ENCODE peak calls at places on chromosomes 3 and 15, in eight cellular contexts. X, M, R, W, L, F, U and E are unnamed samples.

GRCh38 chr15:90638241-90638691 is 78.9 kb upstream of the BLM start:
- DNase-seq in F (no peak), R (no peak), X (no peak), L (no peak), W (no peak), M (no peak), U (no peak), E (peak; percentile 63)

GRCh38 chr3:170488802-170489201 is 70.1 kb downstream of the CLDN11 start:
- DNase-seq in F (no peak), M (no peak), R (peak; percentile 89), U (no peak), X (no peak), W (no peak), L (no peak), E (no peak)

GRCh38 chr3:192819001-192819569 is 91.7 kb upstream of the FGF12 start:
- DNase-seq in R (peak; percentile 89), W (no peak), F (no peak), X (no peak), U (no peak), L (no peak), M (peak; percentile 43), E (no peak)

GRCh38 chr3:55461896-55462295 is 25.2 kb downstream of the WNT5A start:
- DNase-seq in U (no peak), W (no peak), X (no peak), M (no peak), F (no peak), R (peak; percentile 76), L (no peak), E (no peak)

GRCh38 chr3:173599673-173600072 is 202.1 kb downstream of the NLGN1 start:
- DNase-seq in M (no peak), X (no peak), F (no peak), L (no peak), U (no peak), R (no peak), W (no peak), E (no peak)

GRCh38 chr3:114155370-114155821 is 23.5 kb downstream of the DRD3 start:
- DNase-seq in F (no peak), R (no peak), L (peak; percentile 9), W (no peak), M (no peak), X (no peak), U (no peak), E (peak; percentile 62)

GRCh38 chr15:64017591-64018163 is 28.6 kb downstream of the DAPK2 start:
- DNase-seq in W (no peak), L (no peak), U (no peak), X (no peak), R (no peak), M (no peak), F (no peak), E (no peak)

GRCh38 chr3:5092018-5092417 is 30.1 kb upstream of the ARL8B start:
- DNase-seq in M (no peak), U (peak; percentile 33), W (no peak), X (no peak), F (no peak), R (peak; percentile 24), L (no peak), E (no peak)

GRCh38 chr3:151037746-151038145 is 47.7 kb upstream of the MED12L start:
- DNase-seq in U (peak; percentile 62), M (peak; percentile 28), F (peak; percentile 30), W (no peak), X (peak; percentile 52), L (peak; percentile 9), R (peak; percentile 67), E (no peak)

GRCh38 chr3:17730318-17730967 is 12.0 kb downstream of the TBC1D5 start:
- DNase-seq in U (no peak), F (no peak), M (no peak), R (no peak), X (no peak), W (no peak), L (peak; percentile 50), E (no peak)

GRCh38 chr3:171315919-171316318 is 144.3 kb downstream of the TNIK start:
- DNase-seq in F (no peak), L (no peak), M (no peak), R (no peak), W (no peak), U (no peak), X (no peak), E (no peak)

GRCh38 chr3:51680196-51680595 is 9.1 kb downstream of the TEX264 start:
- DNase-seq in X (peak; percentile 28), W (no peak), R (no peak), M (no peak), F (no peak), L (no peak), U (no peak), E (no peak)

GRCh38 chr3:134308350-134308891 is 57.8 kb upstream of the RYK start:
- DNase-seq in X (peak; percentile 87), F (peak; percentile 87), R (peak; percentile 67), L (peak; percentile 88), U (peak; percentile 94), W (peak; percentile 81), M (peak; percentile 89), E (peak; percentile 76)

GRCh38 chr3:156628836-156629618 is 45.4 kb upstream of the TIPARP start:
- DNase-seq in L (no peak), R (no peak), U (no peak), M (no peak), X (no peak), W (no peak), F (no peak), E (no peak)

GRCh38 chr15:42704492-42704926 is 32.4 kb downstream of the CDAN1 start:
- DNase-seq in U (no peak), L (peak; percentile 69), R (peak; percentile 46), M (peak; percentile 53), F (peak; percentile 72), W (peak; percentile 67), X (no peak), E (peak; percentile 74)

GRCh38 chr3:141412936-141413354 is 44.6 kb downstream of the ZBTB38 start:
- DNase-seq in W (peak; percentile 49), M (peak; percentile 93), L (peak; percentile 76), R (peak; percentile 64), F (peak; percentile 89), X (peak; percentile 97), U (peak; percentile 98), E (no peak)

GRCh38 chr3:25468866-25469319 is 40.8 kb downstream of the RARB start:
- DNase-seq in W (no peak), L (peak; percentile 14), R (no peak), X (peak; percentile 85), U (peak; percentile 89), F (no peak), M (peak; percentile 87), E (no peak)

GRCh38 chr15:44633603-44634002 is 29.9 kb downstream of the SPG11 start:
- DNase-seq in X (no peak), M (no peak), L (no peak), R (peak; percentile 59), U (no peak), W (no peak), F (no peak), E (no peak)

GRCh38 chr3:173945801-173946200 is 548.3 kb downstream of the NLGN1 start:
- DNase-seq in W (no peak), R (no peak), U (no peak), X (no peak), F (no peak), M (no peak), L (no peak), E (no peak)

GRCh38 chr3:168061332-168061996 is 34.3 kb downstream of the GOLIM4 start:
- DNase-seq in W (no peak), L (no peak), X (no peak), F (no peak), R (no peak), U (no peak), M (no peak), E (no peak)

GRCh38 chr3:88418219-88418618 is 268.5 kb downstream of the C3orf38 start:
- DNase-seq in F (no peak), U (no peak), M (no peak), W (no peak), L (no peak), R (no peak), X (no peak), E (no peak)

GRCh38 chr15:73954188-73955145 is 28.2 kb downstream of the LOXL1 start:
- DNase-seq in F (no peak), U (peak; percentile 58), M (no peak), L (no peak), W (no peak), X (no peak), R (no peak), E (no peak)

GRCh38 chr15:95025924-95026728 is 794.8 kb downstream of the MCTP2 start:
- DNase-seq in F (peak; percentile 36), R (peak; percentile 50), L (peak; percentile 13), M (peak; percentile 37), X (no peak), U (peak; percentile 65), W (no peak), E (peak; percentile 42)

GRCh38 chr3:184568918-184569829 is 7.6 kb downstream of the EPHB3 start:
- DNase-seq in L (peak; percentile 72), R (peak; percentile 82), F (peak; percentile 85), W (no peak), U (peak; percentile 95), M (peak; percentile 97), X (peak; percentile 87), E (peak; percentile 52)

GRCh38 chr15:73081321-73081958 is 29.2 kb downstream of the NEO1 start:
- DNase-seq in X (no peak), F (no peak), W (no peak), U (no peak), L (no peak), R (peak; percentile 30), M (peak; percentile 34), E (peak; percentile 20)

GRCh38 chr15:96424674-96425073 is 94.2 kb downstream of the NR2F2 start:
- DNase-seq in W (no peak), F (no peak), U (no peak), R (no peak), M (no peak), X (no peak), L (no peak), E (no peak)
- H3K9me3 ChIP-seq in W (no peaks in the 10 kb centered on the region), F (peaks cover 4% of the 10 kb centered on the region), U (no peaks in the 10 kb centered on the region), R (no peaks in the 10 kb centered on the region), M (no peaks in the 10 kb centered on the region), X (no peaks in the 10 kb centered on the region), L (no peaks in the 10 kb centered on the region), E (no peaks in the 10 kb centered on the region)

DNA sequence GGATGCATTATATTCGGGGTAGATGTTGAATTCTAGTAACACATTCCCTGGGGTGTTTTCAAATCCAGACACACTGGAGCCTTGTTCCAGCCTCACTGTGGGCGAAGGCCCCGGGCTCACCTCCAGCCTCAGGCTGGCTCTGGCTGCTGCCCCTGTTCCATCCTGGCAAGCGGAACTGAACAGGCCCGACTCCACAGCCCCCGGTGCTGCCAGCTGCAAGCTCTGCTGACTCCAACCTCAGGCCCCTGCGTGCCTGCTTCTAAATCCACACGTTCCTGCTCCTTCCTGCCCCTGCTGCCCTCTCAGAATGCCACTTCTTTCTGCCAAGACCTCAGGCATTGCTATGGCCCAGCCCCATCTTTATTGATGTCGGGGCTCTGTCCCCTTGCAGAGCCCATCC is 90.6 kb downstream of the LIPC start:
- DNase-seq in U (no peak), W (no peak), M (no peak), L (no peak), R (no peak), X (no peak), F (no peak), E (no peak)
- H3K4me3 ChIP-seq in U (no peak overlapping the region), W (no peak overlapping the region), M (no peak overlapping the region), L (no peak overlapping the region), R (no peak overlapping the region), X (no peak overlapping the region), F (no peak overlapping the region), E (no peak overlapping the region)

GRCh38 chr3:36679384-36680200 is 84.8 kb downstream of the DCLK3 start:
- DNase-seq in F (no peak), R (peak; percentile 84), M (no peak), L (no peak), W (no peak), U (no peak), X (no peak), E (no peak)
- H3K9me3 ChIP-seq in F (peaks cover 12% of the 10 kb centered on the region), R (peaks cover 9% of the 10 kb centered on the region), M (peaks cover 5% of the 10 kb centered on the region), L (no peaks in the 10 kb centered on the region), W (peaks cover 9% of the 10 kb centered on the region), U (peaks cover 14% of the 10 kb centered on the region), X (no peaks in the 10 kb centered on the region), E (no peaks in the 10 kb centered on the region)

GRCh38 chr3:50355829-50356552 is 3.3 kb downstream of the TMEM115 start:
- DNase-seq in X (no peak), F (no peak), U (no peak), L (no peak), M (no peak), W (no peak), R (no peak), E (no peak)
- H3K4me3 ChIP-seq in X (peak overlapping the region; percentile 82), F (no peak overlapping the region), U (peak overlapping the region; percentile 72), L (no peak overlapping the region), M (no peak overlapping the region), W (no peak overlapping the region), R (no peak overlapping the region), E (no peak overlapping the region)